ENCODE peak calls at places on chromosomes 11 and 22, in seven cellular contexts. P is fibroblast of pulmonary artery, Y is cardiac muscle cell, C is HL-60, Z is GM12865, X is HCT116, I is mammary epithelial cell. M is an unnamed sample.

GRCh38 chr11:121700968-121701367 is 248.2 kb upstream of the SORL1-AS1 start:
- DNase-seq in C (no peak), I (no peak), X (no peak), P (no peak), Y (no peak), Z (no peak), M (no peak)

GRCh38 chr11:35622070-35622469 is 3.8 kb downstream of the FJX1 start:
- DNase-seq in X (no peak), Z (no peak), I (peak), Y (peak), P (peak), C (no peak), M (peak)

GRCh38 chr11:125941241-125941605 is 4.6 kb upstream of the VSIG10L2 start:
- DNase-seq in Y (no peak), C (no peak), Z (no peak), X (no peak), I (no peak), P (no peak), M (no peak)

GRCh38 chr11:33716236-33716635 is 15.6 kb upstream of the C11orf91 start:
- DNase-seq in P (peak), X (no peak), Y (peak), Z (peak), C (no peak), I (peak), M (peak)

GRCh38 chr22:36764641-36765040 is 11.3 kb downstream of the IFT27 start:
- DNase-seq in Y (no peak), X (no peak), Z (no peak), P (no peak), I (no peak), C (no peak), M (no peak)

GRCh38 chr22:21876486-21877176 is 9.2 kb upstream of the MAPK1 start:
- DNase-seq in X (no peak), C (no peak), P (peak), Z (peak), I (peak), Y (peak), M (peak)

GRCh38 chr22:25144522-25144921 is 55.1 kb upstream of the CRYBB3 start:
- DNase-seq in Y (no peak), C (no peak), Z (no peak), P (no peak), I (no peak), X (no peak), M (no peak)

GRCh38 chr11:129392995-129393394 is 17.3 kb downstream of the BARX2 start:
- DNase-seq in Z (no peak), I (no peak), C (no peak), Y (no peak), P (no peak), X (no peak), M (no peak)

GRCh38 chr22:32589007-32589406 is 114.4 kb downstream of the FBXO7 start:
- DNase-seq in Z (no peak), I (no peak), C (no peak), X (no peak), P (no peak), Y (peak), M (peak)

GRCh38 chr11:121839821-121840220 is 276.2 kb downstream of the BLID start:
- DNase-seq in C (no peak), P (no peak), Y (no peak), X (no peak), Z (no peak), I (no peak), M (peak)

GRCh38 chr11:96061730-96062524 is 138.0 kb upstream of the MTMR2 start:
- DNase-seq in Y (no peak), I (peak), C (no peak), P (no peak), X (no peak), Z (no peak), M (no peak)

GRCh38 chr22:49749885-49750510 is 77.7 kb downstream of the BRD1 start:
- DNase-seq in C (no peak), I (no peak), P (no peak), Z (no peak), Y (no peak), X (no peak), M (no peak)

GRCh38 chr11:726278-726915 is 20.4 kb downstream of the EPS8L2 start:
- DNase-seq in C (peak), P (no peak), Y (peak), Z (peak), X (no peak), I (peak), M (no peak)

GRCh38 chr11:95301497-95301896 is 70.5 kb upstream of the SESN3 start:
- DNase-seq in X (no peak), Z (no peak), P (peak), C (no peak), I (peak), Y (no peak), M (peak)

GRCh38 chr11:127733552-127733951 is 733.0 kb upstream of the KIRREL3 start:
- DNase-seq in Y (no peak), I (no peak), Z (no peak), C (no peak), X (no peak), P (no peak), M (no peak)

GRCh38 chr11:34274712-34275398 is 83.0 kb downstream of the ABTB2 start:
- DNase-seq in Z (no peak), Y (peak), I (peak), X (peak), C (no peak), P (peak), M (peak)

GRCh38 chr11:127063191-127063590 is 62.6 kb upstream of the KIRREL3 start:
- DNase-seq in P (no peak), Y (no peak), C (no peak), X (no peak), I (no peak), Z (no peak), M (peak)

GRCh38 chr11:45913514-45913913 is 4.2 kb downstream of the PEX16 start:
- DNase-seq in C (no peak), Y (no peak), P (no peak), Z (no peak), X (no peak), I (no peak), M (no peak)

DNA sequence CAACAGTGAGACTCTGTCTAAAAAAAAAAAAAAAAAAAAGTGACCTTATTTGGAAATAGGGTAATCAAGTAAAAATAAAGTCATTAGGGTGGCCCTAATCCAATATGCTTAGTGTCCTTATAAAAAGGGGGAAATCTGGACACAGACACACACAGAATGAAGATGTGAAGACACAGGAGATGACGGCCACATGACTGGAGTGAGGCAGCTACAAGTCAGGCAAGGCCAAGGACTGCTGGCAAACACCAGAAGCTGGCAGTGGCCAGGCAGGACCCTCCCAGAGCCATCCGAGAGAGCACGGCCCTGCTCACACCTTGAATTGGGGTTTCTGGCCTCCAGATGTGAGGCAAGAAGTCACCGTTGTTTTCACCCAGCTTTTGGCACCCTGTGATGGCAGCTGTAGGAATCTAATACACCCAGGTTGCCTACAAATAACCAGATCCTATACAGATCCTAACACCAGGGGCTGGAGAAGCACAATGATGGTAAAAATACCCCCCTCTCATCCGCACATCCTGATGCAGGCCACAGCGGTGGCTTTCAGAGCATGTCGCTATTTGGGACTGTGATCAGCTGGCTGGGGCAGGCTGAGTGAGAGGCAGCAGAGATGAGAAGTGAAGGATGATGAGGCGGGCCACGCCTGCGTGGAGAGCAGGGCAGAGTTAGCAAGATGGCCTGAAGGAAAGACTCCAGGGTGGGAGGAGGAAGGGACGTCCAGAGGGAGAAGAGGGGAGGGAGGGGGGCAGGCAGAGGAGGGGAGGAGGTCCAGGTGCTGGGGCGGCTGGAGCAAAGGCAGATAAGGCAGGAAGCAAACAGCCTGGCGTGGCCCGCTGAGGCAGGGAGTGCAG is 28.8 kb downstream of the LRFN4 start:
- DNase-seq in Y (no peak), C (no peak), X (no peak), P (no peak), Z (no peak), I (no peak), M (no peak)
- TF ChIP-seq CTCF in Y (no peak), C (no peak), X (no peak), P (no peak), Z (no peak), I (no peak), M (no peak)

DNA sequence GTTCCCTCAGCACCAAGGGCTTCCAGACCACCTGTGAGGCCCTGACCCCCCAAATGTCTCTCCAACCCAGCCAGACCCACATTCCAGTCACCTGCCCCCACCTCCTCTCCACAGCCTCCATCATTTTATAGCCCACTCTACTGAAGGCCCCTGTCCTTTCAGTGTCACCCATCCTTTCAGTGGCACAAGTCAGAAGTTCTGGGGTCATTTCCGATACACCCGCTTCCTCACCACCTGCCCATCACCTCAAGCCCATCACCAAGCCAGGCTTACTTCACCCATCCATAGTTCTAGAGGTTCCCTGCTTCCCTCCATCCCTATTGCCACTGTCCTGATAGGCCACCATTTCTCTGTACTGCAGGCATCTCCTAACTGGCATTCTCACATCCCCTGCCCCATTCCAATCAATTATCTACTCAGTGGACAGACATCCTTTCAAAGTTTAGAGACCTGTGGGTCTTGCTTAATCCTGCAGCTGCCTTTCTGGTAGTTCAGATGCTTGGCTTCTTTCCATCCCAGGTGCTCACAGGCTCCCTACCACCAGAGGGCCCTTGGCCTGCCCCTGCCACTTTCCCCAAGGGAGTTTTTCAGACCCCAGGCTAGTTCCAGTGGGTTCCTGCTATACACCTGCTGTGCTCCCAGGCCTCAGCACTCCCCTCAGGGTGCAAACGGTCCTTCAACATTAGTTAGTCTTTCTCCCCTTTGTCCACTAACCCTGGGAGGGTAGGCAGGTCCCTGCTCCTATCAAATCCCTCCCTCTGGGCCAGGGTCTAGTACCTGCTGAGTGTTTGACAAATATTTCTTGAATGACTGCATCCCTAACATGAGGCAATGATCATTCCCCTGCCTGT is 7.6 kb downstream of the KCNQ1OT1 start:
- DNase-seq in C (no peak), P (no peak), Y (no peak), Z (peak), X (no peak), I (no peak), M (no peak)
- H3K4me3 ChIP-seq in C (no peak), P (no peak), Y (no peak), Z (no peak), X (no peak), I (no peak), M (no peak)

DNA sequence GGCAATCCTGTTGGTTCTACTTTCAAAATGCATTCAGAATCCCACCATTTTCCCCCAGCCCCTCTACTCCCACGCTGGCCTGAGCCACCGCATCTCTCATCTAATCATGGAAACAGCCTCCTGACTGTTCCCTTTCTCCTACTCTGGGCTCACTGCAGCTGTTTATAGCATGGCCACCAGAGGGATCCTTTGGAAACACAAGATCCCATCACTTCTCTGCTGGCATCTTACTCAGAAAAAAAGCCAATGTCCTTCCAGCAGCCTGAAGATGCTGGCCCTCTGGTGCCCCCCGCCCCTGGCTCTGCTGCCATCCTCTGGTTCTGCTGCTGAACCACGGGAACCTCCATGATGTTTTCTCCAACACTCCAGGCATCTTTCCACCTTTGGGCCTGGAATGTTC is 11.1 kb downstream of the MS4A8 start:
- DNase-seq in I (no peak), C (no peak), P (no peak), X (no peak), Z (no peak), Y (no peak), M (no peak)
- TF ChIP-seq CTCF in I (no peak), C (no peak), P (peak), X (peak), Z (no peak), Y (no peak), M (no peak)

GRCh38 chr22:39236321-39237275 is 8.2 kb downstream of the PDGFB start:
- DNase-seq in Y (peak), P (no peak), Z (peak), I (no peak), C (peak), X (no peak), M (no peak)

GRCh38 chr22:39237276-39238123 is 7.3 kb downstream of the PDGFB start:
- DNase-seq in I (no peak), Z (peak), X (no peak), P (no peak), C (no peak), Y (no peak), M (no peak)

GRCh38 chr22:39238966-39239510 is 5.7 kb downstream of the PDGFB start:
- DNase-seq in C (no peak), X (no peak), I (no peak), Y (no peak), P (no peak), Z (no peak), M (no peak)

GRCh38 chr22:39238561-39238960 is 6.2 kb downstream of the PDGFB start:
- DNase-seq in Z (no peak), I (no peak), P (no peak), Y (no peak), C (no peak), X (no peak), M (no peak)

GRCh38 chr22:39238124-39238466 is 6.7 kb downstream of the PDGFB start:
- DNase-seq in I (no peak), X (no peak), Y (no peak), P (no peak), C (no peak), Z (no peak), M (no peak)
- H3K4me3 ChIP-seq in I (no peak), X (no peak), Y (no peak), P (no peak), C (no peak), Z (no peak), M (no peak)

GRCh38 chr11:40421187-40421586 is 1038.3 kb downstream of the LRRC4C start:
- DNase-seq in P (no peak), Y (no peak), X (no peak), C (no peak), Z (no peak), I (no peak), M (no peak)

DNA sequence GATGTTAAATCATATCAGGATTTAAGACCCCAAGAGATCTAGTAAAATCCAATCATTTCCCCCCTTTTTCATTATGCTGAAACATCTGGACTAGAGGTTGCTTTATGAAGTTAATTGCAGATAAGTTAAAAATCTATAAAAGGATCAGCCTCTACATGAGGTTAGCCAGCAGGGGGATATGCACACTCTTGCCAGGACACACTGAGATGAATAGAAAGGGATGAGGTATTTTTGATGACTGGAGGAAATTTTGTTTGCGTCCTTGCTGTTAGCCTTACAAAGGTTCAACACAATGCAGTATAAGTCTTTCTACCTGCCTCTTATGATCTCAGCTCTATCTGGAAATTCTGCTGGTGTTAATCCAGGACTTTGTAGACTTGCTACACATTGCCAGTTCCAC is 1034.3 kb downstream of the LRRC4C start:
- DNase-seq in Z (no peak), X (no peak), I (no peak), P (no peak), C (no peak), Y (no peak), M (no peak)
- TF ChIP-seq CTCF in Z (no peak), X (no peak), I (no peak), P (no peak), C (no peak), Y (no peak), M (no peak)

GRCh38 chr22:45341503-45341902 is 31.8 kb downstream of the FAM118A start:
- DNase-seq in Y (no peak), C (no peak), P (no peak), I (no peak), Z (peak), X (no peak), M (no peak)

GRCh38 chr22:45338795-45339194 is 29.1 kb downstream of the FAM118A start:
- DNase-seq in I (no peak), P (no peak), C (no peak), X (no peak), Z (no peak), Y (no peak), M (no peak)

GRCh38 chr22:45340323-45340722 is 30.6 kb downstream of the FAM118A start:
- DNase-seq in I (no peak), X (no peak), P (no peak), Y (no peak), Z (no peak), C (no peak), M (no peak)

GRCh38 chr22:45343143-45343542 is 33.4 kb downstream of the FAM118A start:
- DNase-seq in Z (no peak), I (no peak), C (no peak), X (no peak), Y (no peak), P (no peak), M (no peak)

GRCh38 chr22:45344339-45344738 is 34.6 kb downstream of the FAM118A start:
- DNase-seq in X (no peak), C (no peak), Z (no peak), I (no peak), P (peak), Y (peak), M (no peak)
- H3K4me3 ChIP-seq in X (no peak), C (no peak), Z (no peak), I (no peak), P (no peak), Y (no peak), M (no peak)

GRCh38 chr11:47768090-47768620 is 1.0 kb upstream of the FNBP4 start:
- DNase-seq in X (no peak), P (peak), I (peak), Y (peak), Z (peak), C (peak), M (peak)
- TF ChIP-seq CTCF in X (no peak), P (no peak), I (no peak), Y (peak), Z (no peak), C (no peak), M (no peak)

DNA sequence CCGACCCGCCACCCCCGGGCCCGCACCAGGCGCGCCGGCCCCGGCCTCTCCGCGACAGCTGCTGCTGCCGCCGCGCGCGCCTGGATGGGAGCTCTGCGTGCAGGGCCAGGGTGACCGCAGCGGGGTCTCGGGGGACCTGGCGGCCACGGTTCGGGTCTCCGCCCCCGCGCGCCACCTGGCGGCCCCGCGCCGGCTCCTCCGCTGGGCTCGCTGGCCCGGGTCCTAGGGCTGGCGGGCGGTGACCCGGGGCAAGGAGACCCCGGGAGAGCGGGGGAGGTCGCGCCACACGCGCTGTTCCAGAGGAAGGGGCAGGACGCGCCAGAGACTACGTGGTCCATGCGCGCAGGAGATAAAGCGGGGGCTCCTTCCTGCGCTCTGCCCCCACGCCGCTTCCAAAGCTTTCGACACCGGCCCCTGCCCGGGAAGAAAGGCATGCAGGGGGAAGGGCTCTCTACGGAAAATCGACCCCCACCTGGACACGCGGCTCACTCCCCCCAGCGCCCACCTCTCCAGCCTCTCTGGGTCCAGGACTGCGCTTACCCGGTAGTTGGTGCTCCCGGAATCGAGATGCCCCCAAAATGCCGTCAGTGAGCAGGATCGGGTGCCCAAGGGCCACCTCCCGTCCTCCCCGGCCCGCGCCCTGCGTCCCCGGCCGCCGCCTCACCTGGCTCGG is 480 bp downstream of the SHANK2 start:
- DNase-seq in Y (peak), C (no peak), P (no peak), Z (peak), X (no peak), I (no peak), M (no peak)
- H3K4me3 ChIP-seq in Y (peak), C (no peak), P (peak), Z (no peak), X (peak), I (peak), M (peak)

M was measured in AG10803.